ENCODE peak calls at places on chromosomes 2 and 18, in six cellular contexts. I is WERI-Rb-1, O is heart right ventricle, Q is upper lobe of right lung, B is tibial artery, Z is sigmoid colon. W is an unnamed sample.

GRCh38 chr18:68241881-68242280 is 473.0 kb downstream of the TMX3 start:
- DNase-seq in I (no peak), O (no peak), Q (no peak), B (no peak), Z (no peak), W (no peak)

GRCh38 chr2:45860136-45861106 is 208.9 kb downstream of the PRKCE start:
- DNase-seq in I (no peak), O (peak; percentile 39), Q (no peak), B (peak; percentile 44), Z (peak; percentile 92), W (no peak)

GRCh38 chr2:222960126-222960525 is 91.9 kb upstream of the KCNE4 start:
- DNase-seq in I (no peak), O (no peak), Q (no peak), B (no peak), Z (no peak), W (no peak)

GRCh38 chr18:55774505-55774904 is 186.5 kb upstream of the TCF4 start:
- DNase-seq in I (no peak), O (no peak), Q (no peak), B (no peak), Z (no peak), W (no peak)

GRCh38 chr2:142870516-142870915 is 6.9 kb upstream of the KYNU start:
- DNase-seq in I (no peak), O (no peak), Q (no peak), B (no peak), Z (no peak), W (no peak)

GRCh38 chr2:70360661-70361316 is 58.9 kb upstream of the FAM136A start:
- DNase-seq in I (no peak), O (no peak), Q (no peak), B (no peak), Z (no peak), W (no peak)

GRCh38 chr2:236946871-236947270 is 138.8 kb upstream of the COPS8 start:
- DNase-seq in I (no peak), O (no peak), Q (no peak), B (no peak), Z (peak; percentile 46), W (no peak)

GRCh38 chr2:130930740-130931659 is 94.3 kb downstream of the ARHGEF4 start:
- DNase-seq in I (no peak), O (no peak), Q (no peak), B (no peak), Z (no peak), W (no peak)

GRCh38 chr18:36179562-36180334 is 7.5 kb upstream of the MOCOS start:
- DNase-seq in I (no peak), O (peak; percentile 71), Q (peak; percentile 80), B (peak; percentile 81), Z (peak; percentile 90), W (no peak)

GRCh38 chr2:231041061-231041689 is 3.9 kb downstream of the C2orf72 start:
- DNase-seq in I (no peak), O (no peak), Q (no peak), B (no peak), Z (no peak), W (no peak)

GRCh38 chr2:23287250-23287704 is 97.7 kb upstream of the KLHL29 start:
- DNase-seq in I (no peak), O (no peak), Q (no peak), B (no peak), Z (peak; percentile 72), W (no peak)

GRCh38 chr2:960064-960736 is 9.6 kb downstream of the SNTG2 start:
- DNase-seq in I (no peak), O (no peak), Q (no peak), B (no peak), Z (no peak), W (no peak)

GRCh38 chr2:137939026-137939425 is 25.2 kb upstream of the HNMT start:
- DNase-seq in I (no peak), O (no peak), Q (no peak), B (no peak), Z (no peak), W (no peak)
- TF ChIP-seq CTCF in I (no peak), O (no peak), Q (no peak), B (no peak), Z (no peak), W (no peak)

GRCh38 chr2:13201924-13202323 is 485.2 kb downstream of the TRIB2 start:
- DNase-seq in I (no peak), O (no peak), Q (no peak), B (no peak), Z (no peak), W (no peak)
- TF ChIP-seq CTCF in I (peak; percentile 40), O (no peak), Q (no peak), B (no peak), Z (no peak), W (peak; percentile 67)

DNA sequence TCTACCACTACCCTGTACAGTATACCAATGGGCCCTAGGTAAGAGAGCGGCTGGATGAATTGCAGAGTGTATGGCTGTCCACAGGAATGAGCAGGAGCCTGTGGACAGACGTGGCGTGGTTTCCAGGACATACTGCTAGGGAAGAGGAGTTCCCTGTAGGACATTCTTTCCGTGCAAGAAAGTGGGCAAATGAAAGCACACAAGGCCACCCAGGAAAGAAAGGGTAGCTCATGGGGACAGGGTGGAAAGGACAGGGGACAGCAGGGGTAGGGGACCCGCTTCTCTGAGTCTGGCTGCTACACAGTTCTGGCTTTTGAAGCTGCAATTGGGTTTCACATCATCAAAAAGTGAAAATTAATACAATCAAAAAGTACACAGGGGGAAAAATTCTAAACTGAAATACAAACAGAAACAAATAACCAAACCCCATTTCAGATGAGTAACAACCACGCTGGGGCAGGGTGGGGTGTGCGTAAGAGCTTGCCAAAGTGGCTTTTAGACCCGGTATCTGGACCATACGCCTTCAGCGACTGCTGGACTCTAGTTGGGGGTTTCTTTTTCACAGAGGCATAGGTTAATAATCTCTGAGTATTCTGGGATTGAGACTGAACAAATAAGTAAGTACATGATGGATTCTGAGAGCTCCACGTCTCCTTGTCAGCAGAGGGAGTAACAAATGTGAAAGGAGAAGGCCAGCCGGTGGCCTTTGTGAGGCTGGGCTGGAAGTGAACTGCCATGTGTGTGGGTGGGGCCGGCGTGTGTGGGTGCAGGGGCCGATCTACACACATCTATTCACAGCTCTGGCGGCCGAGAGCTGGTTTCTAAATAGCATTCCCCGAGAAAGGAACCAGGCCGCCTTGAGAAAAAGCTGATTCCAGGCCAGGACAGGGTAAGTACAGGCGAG is 84.0 kb downstream of the HDAC4 start:
- DNase-seq in I (no peak), O (peak; percentile 77), Q (no peak), B (peak; percentile 78), Z (peak; percentile 93), W (peak; percentile 13)
- TF ChIP-seq CTCF in I (no peak), O (peak; percentile 13), Q (no peak), B (no peak), Z (no peak), W (no peak)

DNA sequence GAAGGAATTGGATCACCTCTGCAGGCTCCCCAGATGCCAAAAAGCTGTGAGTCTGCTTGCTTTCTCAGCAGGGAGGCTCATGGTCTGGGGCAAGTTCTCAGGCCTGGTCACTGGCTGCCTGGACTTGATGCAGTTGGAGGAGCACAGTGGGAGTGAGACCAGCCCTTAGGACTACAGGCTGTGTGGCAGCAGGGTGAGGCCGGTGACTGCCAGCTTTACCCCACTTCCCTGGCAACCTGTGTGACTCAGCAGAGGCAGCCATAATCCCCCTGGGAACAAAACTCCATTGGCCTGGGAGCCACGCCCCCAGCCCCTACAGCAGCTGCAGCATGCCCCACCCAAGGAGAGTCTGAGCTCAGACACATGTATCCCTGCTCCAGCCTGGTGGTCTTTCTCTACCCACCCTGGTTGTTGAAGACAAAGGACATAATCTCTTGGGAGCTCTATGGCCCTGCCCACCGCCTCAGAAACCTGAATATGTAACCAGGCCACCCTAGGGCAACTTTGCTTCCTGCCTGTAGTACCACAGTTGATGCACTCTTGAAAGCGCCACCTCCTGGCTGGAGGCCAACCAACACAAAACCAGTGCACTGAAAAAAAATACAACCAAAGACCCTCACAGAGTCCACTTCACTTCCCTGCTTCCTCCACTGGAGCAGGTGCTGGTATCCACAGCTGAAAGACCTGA is 106.8 kb upstream of the SPATS2L start:
- DNase-seq in I (peak; percentile 20), O (no peak), Q (no peak), B (no peak), Z (no peak), W (no peak)
- TF ChIP-seq CTCF in I (peak; percentile 10), O (no peak), Q (no peak), B (no peak), Z (no peak), W (no peak)

GRCh38 chr2:85889648-85890281 is 975 bp upstream of the ST3GAL5 start:
- DNase-seq in I (peak; percentile 13), O (peak; percentile 31), Q (peak; percentile 78), B (peak; percentile 62), Z (no peak), W (no peak)
- TF ChIP-seq CTCF in I (no peak), O (no peak), Q (no peak), B (no peak), Z (no peak), W (no peak)

W was measured in chondrocyte.